ENCODE peak calls at places on chromosomes 1 and 21, in four cellular contexts. R is GM20000, W is omental fat pad, Q is endothelial cell. I is an unnamed sample.
A peak's percentile ranks its signal among the peaks of the same experiment; 100 is the strongest.

GRCh38 chr1:11456970-11457369 is 22.0 kb upstream of the DISP3 start:
- DNase-seq in Q (no peak), W (no peak), R (no peak), I (no peak)

GRCh38 chr1:41447995-41448770 is 36.3 kb downstream of the EDN2 start:
- DNase-seq in R (no peak), Q (no peak), W (no peak), I (no peak)

GRCh38 chr1:203219934-203220333 is 9.5 kb downstream of the CHIT1 start:
- DNase-seq in W (no peak), R (no peak), Q (peak; percentile 24), I (no peak)

GRCh38 chr1:172390620-172391491 is 29.6 kb upstream of the C1orf105 start:
- DNase-seq in W (peak; percentile 25), Q (no peak), R (peak; percentile 25), I (no peak)

GRCh38 chr21:32480381-32480780 is 67.9 kb downstream of the EVA1C start:
- DNase-seq in W (no peak), Q (no peak), R (no peak), I (no peak)

GRCh38 chr1:8878448-8879347 is at the start of gene ENO1:
- DNase-seq in R (peak; percentile 99), Q (peak; percentile 99), W (peak; percentile 97), I (peak; percentile 71)

GRCh38 chr1:51527144-51527543 is 8.1 kb upstream of the EPS15 start:
- DNase-seq in W (no peak), Q (no peak), R (no peak), I (no peak)

GRCh38 chr1:84505167-84506001 is 802 bp upstream of the SPATA1 start:
- DNase-seq in Q (no peak), R (peak; percentile 76), W (peak; percentile 27), I (no peak)

GRCh38 chr21:34526618-34527290 is 14.7 kb upstream of the KCNE1 start:
- DNase-seq in W (peak; percentile 48), R (peak; percentile 36), Q (peak; percentile 68), I (no peak)

GRCh38 chr1:218403300-218403699 is 58.2 kb downstream of the TGFB2 start:
- DNase-seq in R (no peak), Q (no peak), W (no peak), I (no peak)

GRCh38 chr1:33654267-33654832 is 181.9 kb downstream of the ZSCAN20 start:
- DNase-seq in Q (peak; percentile 39), W (no peak), R (no peak), I (no peak)

GRCh38 chr1:17460265-17460664 is 20.8 kb upstream of the RCC2 start:
- DNase-seq in W (no peak), R (no peak), Q (no peak), I (no peak)

GRCh38 chr1:212805767-212806166 is 14.1 kb downstream of the TATDN3 start:
- DNase-seq in R (no peak), Q (no peak), W (no peak), I (no peak)

GRCh38 chr21:44637018-44637850 is at the start of gene KRTAP10-10:
- DNase-seq in R (no peak), W (no peak), Q (no peak), I (no peak)

GRCh38 chr1:174118726-174119125 is 40.6 kb upstream of the RABGAP1L start:
- DNase-seq in W (no peak), Q (no peak), R (no peak), I (no peak)
- TF ChIP-seq CTCF in W (no peak), Q (no peak), R (no peak), I (no peak)

GRCh38 chr1:179774033-179774432 is 30.9 kb downstream of the FAM163A start:
- DNase-seq in Q (no peak), R (no peak), W (no peak), I (no peak)
- TF ChIP-seq CTCF in Q (no peak), R (no peak), W (no peak), I (no peak)

GRCh38 chr1:3060112-3060511 is 8.9 kb upstream of the PRDM16 start:
- DNase-seq in Q (no peak), R (no peak), W (peak; percentile 17), I (no peak)
- TF ChIP-seq CTCF in Q (no peak), R (no peak), W (no peak), I (no peak)

GRCh38 chr1:235293322-235293942 is 34.5 kb downstream of the ARID4B start:
- DNase-seq in R (no peak), W (no peak), Q (no peak), I (no peak)

GRCh38 chr1:235298772-235299513 is 29.0 kb downstream of the ARID4B start:
- DNase-seq in W (no peak), R (no peak), Q (no peak), I (no peak)

GRCh38 chr1:235296729-235297128 is 31.2 kb downstream of the ARID4B start:
- DNase-seq in Q (no peak), R (no peak), W (no peak), I (no peak)

GRCh38 chr1:235297579-235297978 is 30.4 kb downstream of the ARID4B start:
- DNase-seq in Q (no peak), R (peak; percentile 26), W (no peak), I (no peak)

GRCh38 chr1:235295902-235296350 is 32.1 kb downstream of the ARID4B start:
- DNase-seq in Q (no peak), W (no peak), R (no peak), I (no peak)
- TF ChIP-seq CTCF in Q (no peak), W (no peak), R (no peak), I (no peak)

I was measured in D721Med.